ENCODE peak calls at places on chromosomes 12 and 14, in five cellular contexts. S is tibial nerve, J is upper lobe of left lung, E is Calu3, T is WTC11. G is an unnamed sample.

GRCh38 chr12:20415013-20415412 is 46.7 kb downstream of the PDE3A start:
- DNase-seq in S (no peak), J (no peak), E (no peak), T (no peak), G (no peak)

GRCh38 chr14:79861111-79861510 is 350.2 kb downstream of the DIO2 start:
- DNase-seq in S (no peak), J (no peak), E (no peak), T (no peak), G (no peak)

GRCh38 chr12:92210062-92210461 is 64.4 kb upstream of the BTG1 start:
- DNase-seq in S (no peak), J (no peak), E (no peak), T (no peak), G (peak; percentile 57)

GRCh38 chr14:36604757-36605505 is 22.5 kb upstream of the NKX2-8 start:
- DNase-seq in S (peak; percentile 51), J (no peak), E (peak; percentile 68), T (peak; percentile 60), G (peak; percentile 25)

GRCh38 chr12:66139328-66139727 is 8.8 kb upstream of the LLPH start:
- DNase-seq in S (no peak), J (no peak), E (no peak), T (no peak), G (no peak)

GRCh38 chr12:108382437-108382801 is 43.3 kb upstream of the CMKLR1 start:
- DNase-seq in S (no peak), J (no peak), E (no peak), T (no peak), G (no peak)

GRCh38 chr14:103104389-103104653 is 9.8 kb downstream of the EXOC3L4 start:
- DNase-seq in S (no peak), J (no peak), E (no peak), T (no peak), G (no peak)

GRCh38 chr14:99537399-99537798 is 56.2 kb downstream of the CCNK start:
- DNase-seq in S (no peak), J (peak; percentile 78), E (peak; percentile 56), T (peak; percentile 37), G (no peak)

GRCh38 chr14:35821546-35822411 is 4.4 kb upstream of the BRMS1L start:
- DNase-seq in S (no peak), J (no peak), E (peak; percentile 30), T (no peak), G (no peak)

GRCh38 chr12:6764011-6764828 is 1.9 kb upstream of the PTMS start:
- DNase-seq in S (peak; percentile 90), J (peak; percentile 88), E (peak; percentile 85), T (peak; percentile 96), G (peak; percentile 93)

GRCh38 chr14:24411468-24412454 is 13.0 kb downstream of the NYNRIN start:
- DNase-seq in S (no peak), J (no peak), E (peak; percentile 52), T (peak; percentile 56), G (no peak)

GRCh38 chr14:69643430-69644200 is 32.2 kb downstream of the SUSD6 start:
- DNase-seq in S (no peak), J (no peak), E (peak; percentile 88), T (no peak), G (no peak)

GRCh38 chr12:30188602-30189326 is 405.0 kb upstream of the TMTC1 start:
- DNase-seq in S (no peak), J (no peak), E (no peak), T (no peak), G (no peak)

GRCh38 chr12:9118161-9118560 is 2.4 kb upstream of the A2M start:
- DNase-seq in S (peak; percentile 11), J (no peak), E (no peak), T (no peak), G (peak; percentile 30)

GRCh38 chr12:121038861-121039654 is at the start of gene OASL:
- DNase-seq in S (peak; percentile 11), J (no peak), E (peak; percentile 67), T (no peak), G (no peak)

GRCh38 chr14:76947078-76947837 is 81.2 kb downstream of the IRF2BPL start:
- DNase-seq in S (peak; percentile 60), J (peak; percentile 94), E (peak; percentile 93), T (peak; percentile 94), G (no peak)

GRCh38 chr12:22271036-22271435 is 63.5 kb downstream of the ST8SIA1 start:
- DNase-seq in S (no peak), J (no peak), E (no peak), T (no peak), G (no peak)

GRCh38 chr14:21382095-21382494 is 1.7 kb downstream of the SUPT16H start:
- DNase-seq in S (no peak), J (no peak), E (no peak), T (no peak), G (no peak)

GRCh38 chr12:48933664-48934311 is 8.5 kb upstream of the FKBP11 start:
- DNase-seq in S (no peak), J (no peak), E (no peak), T (no peak), G (no peak)

GRCh38 chr12:102481705-102482104 is 1.3 kb upstream of the IGF1 start:
- DNase-seq in S (no peak), J (no peak), E (no peak), T (no peak), G (no peak)

GRCh38 chr12:120110550-120111501 is 5.7 kb downstream of the RAB35 start:
- DNase-seq in S (no peak), J (no peak), E (no peak), T (peak; percentile 33), G (no peak)

GRCh38 chr12:71627438-71628002 is 36.1 kb downstream of the ZFC3H1 start:
- DNase-seq in S (no peak), J (no peak), E (no peak), T (no peak), G (no peak)

GRCh38 chr12:565589-566105 is 97.6 kb downstream of the NINJ2 start:
- DNase-seq in S (no peak), J (no peak), E (no peak), T (no peak), G (no peak)
- TF ChIP-seq CTCF in S (no peak), J (no peak), E (no peak), T (no peak), G (no peak)

GRCh38 chr12:2797721-2798418 is 3.1 kb downstream of the FKBP4 start:
- DNase-seq in S (no peak), J (no peak), E (no peak), T (no peak), G (no peak)

GRCh38 chr12:2794261-2794735 is 472 bp upstream of the FKBP4 start:
- DNase-seq in S (no peak), J (peak; percentile 88), E (peak; percentile 10), T (no peak), G (no peak)

GRCh38 chr12:2794736-2795289 is at the start of gene FKBP4:
- DNase-seq in S (peak; percentile 89), J (peak; percentile 97), E (peak; percentile 89), T (peak; percentile 93), G (peak; percentile 61)

GRCh38 chr12:2795291-2796186 is 769 bp downstream of the FKBP4 start:
- DNase-seq in S (peak; percentile 68), J (peak; percentile 95), E (peak; percentile 83), T (peak; percentile 66), G (no peak)

GRCh38 chr12:2796187-2796663 is 1.5 kb downstream of the FKBP4 start:
- DNase-seq in S (no peak), J (no peak), E (no peak), T (no peak), G (no peak)
- TF ChIP-seq CTCF in S (no peak), J (no peak), E (no peak), T (no peak), G (no peak)

GRCh38 chr14:72488551-72488950 is 405.4 kb downstream of the DPF3 start:
- DNase-seq in S (no peak), J (no peak), E (no peak), T (no peak), G (no peak)
- TF ChIP-seq CTCF in S (no peak), J (no peak), E (no peak), T (no peak), G (no peak)

GRCh38 chr14:33184587-33184986 is 245.9 kb downstream of the NPAS3 start:
- DNase-seq in S (no peak), J (no peak), E (no peak), T (no peak), G (no peak)
- TF ChIP-seq CTCF in S (no peak), J (no peak), E (no peak), T (no peak), G (no peak)

DNA sequence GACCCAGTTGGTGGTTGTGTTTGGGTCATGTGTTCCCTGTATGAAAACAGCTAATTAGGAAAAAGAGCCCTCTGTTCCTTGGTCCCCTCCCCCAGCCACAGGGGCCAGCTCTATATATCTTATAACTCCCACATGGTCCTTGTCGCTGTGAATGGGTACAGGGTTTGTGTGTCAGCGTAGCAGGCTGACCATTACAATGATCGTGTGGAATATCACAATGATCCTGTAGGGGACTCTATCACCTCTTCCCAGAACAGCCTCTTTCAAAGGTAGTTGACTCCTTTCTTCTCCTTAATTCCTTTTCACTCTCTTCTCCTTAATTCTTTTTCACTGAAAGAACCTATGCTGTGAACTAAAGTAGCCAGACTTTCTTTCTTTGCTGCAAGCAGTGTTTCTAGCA is 51.6 kb upstream of the RIC8B start:
- DNase-seq in S (no peak), J (no peak), E (no peak), T (no peak), G (no peak)
- TF ChIP-seq CTCF in S (no peak), J (no peak), E (no peak), T (no peak), G (peak; percentile 32)

GRCh38 chr12:53048033-53048779 is 1.7 kb upstream of the TNS2 start:
- DNase-seq in S (peak; percentile 31), J (peak; percentile 88), E (peak; percentile 65), T (no peak), G (no peak)
- TF ChIP-seq CTCF in S (no peak), J (no peak), E (no peak), T (no peak), G (no peak)

DNA sequence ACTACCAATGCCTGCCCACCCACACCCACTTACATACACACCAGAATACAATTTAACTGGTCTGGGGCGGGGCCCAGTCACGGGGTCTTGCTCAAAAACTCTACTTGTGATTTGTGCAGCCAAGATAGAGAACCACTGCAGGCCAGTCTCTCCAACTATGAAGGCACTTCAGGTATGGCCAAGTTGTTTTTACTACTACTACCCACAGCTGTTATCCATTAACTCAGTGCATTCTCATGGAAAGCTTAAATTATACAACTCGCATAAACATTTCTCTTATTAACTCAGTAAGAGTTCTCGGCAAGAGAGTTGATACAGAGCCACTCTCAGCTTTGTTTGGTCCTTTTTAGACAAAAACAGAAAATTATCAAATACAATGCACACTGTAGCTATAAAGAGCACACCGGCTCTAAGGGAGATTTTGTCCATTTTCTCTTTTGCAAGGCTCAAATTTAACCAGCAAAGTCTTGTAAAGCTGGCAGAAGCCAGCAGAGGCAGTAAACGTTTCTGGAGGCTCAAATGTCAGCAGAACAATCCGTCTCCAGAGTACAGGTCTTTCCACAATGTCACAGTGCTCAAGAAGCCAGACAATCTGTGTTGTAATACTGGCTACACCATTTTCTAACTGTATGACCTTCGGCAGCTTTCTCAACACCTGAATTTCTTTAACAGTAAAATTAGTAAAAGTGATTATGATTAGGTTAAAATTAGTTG is 85.9 kb downstream of the PTGER2 start:
- DNase-seq in S (no peak), J (no peak), E (no peak), T (no peak), G (no peak)
- TF ChIP-seq CTCF in S (no peak), J (no peak), E (no peak), T (no peak), G (no peak)

G was measured in GM12864.